ENCODE peak calls at places on chromosomes 7 and 10, in eight cellular contexts. X is Peyer's patch, P is ovary, J is body of pancreas, V is stomach, L is HepG2, Z is transverse colon, Y is A549. N is an unnamed sample.
A peak's percentile ranks its signal among the peaks of the same experiment; 100 is the strongest.

GRCh38 chr7:5598261-5598761 is 174.7 kb upstream of the TNRC18 start:
- DNase-seq in X (no peak), P (no peak), J (no peak), V (no peak), L (no peak), Z (no peak), Y (peak; percentile 44), N (no peak)

GRCh38 chr7:151632750-151633515 is 113.2 kb upstream of the RHEB start:
- DNase-seq in X (peak; percentile 84), P (peak; percentile 41), J (peak; percentile 55), V (peak; percentile 61), L (no peak), Z (peak; percentile 66), Y (no peak), N (peak; percentile 82)

GRCh38 chr7:99473315-99473596 is 566 bp downstream of the ZNF789 start:
- DNase-seq in X (no peak), P (no peak), J (peak; percentile 34), V (no peak), L (peak; percentile 76), Z (peak; percentile 26), Y (peak; percentile 64), N (no peak)

GRCh38 chr10:123424537-123424936 is 241.6 kb upstream of the GPR26 start:
- DNase-seq in X (no peak), P (no peak), J (no peak), V (no peak), L (no peak), Z (no peak), Y (no peak), N (no peak)

GRCh38 chr7:26853788-26854393 is 10.5 kb downstream of the SKAP2 start:
- DNase-seq in X (no peak), P (no peak), J (no peak), V (no peak), L (peak; percentile 14), Z (no peak), Y (peak; percentile 67), N (no peak)

GRCh38 chr7:158820656-158821055 is 8.7 kb downstream of the ESYT2 start:
- DNase-seq in X (no peak), P (no peak), J (no peak), V (no peak), L (no peak), Z (no peak), Y (no peak), N (no peak)

GRCh38 chr10:3655528-3655927 is 129.5 kb downstream of the KLF6 start:
- DNase-seq in X (no peak), P (no peak), J (no peak), V (no peak), L (no peak), Z (no peak), Y (no peak), N (no peak)

GRCh38 chr7:34584526-34584925 is 73.5 kb upstream of the NPSR1 start:
- DNase-seq in X (no peak), P (no peak), J (no peak), V (no peak), L (no peak), Z (no peak), Y (no peak), N (no peak)

GRCh38 chr7:16921644-16922257 is 40.0 kb upstream of the AGR3 start:
- DNase-seq in X (no peak), P (no peak), J (no peak), V (peak; percentile 28), L (no peak), Z (no peak), Y (peak; percentile 82), N (no peak)

GRCh38 chr7:17599733-17600685 is 301.6 kb downstream of the AHR start:
- DNase-seq in X (no peak), P (no peak), J (no peak), V (no peak), L (peak; percentile 45), Z (no peak), Y (peak; percentile 84), N (no peak)

GRCh38 chr7:48964074-48964473 is 39.7 kb downstream of the CDC14C start:
- DNase-seq in X (no peak), P (no peak), J (peak; percentile 42), V (no peak), L (no peak), Z (no peak), Y (no peak), N (no peak)

GRCh38 chr10:58813573-58813972 is 300.9 kb downstream of the BICC1 start:
- DNase-seq in X (no peak), P (no peak), J (no peak), V (no peak), L (peak; percentile 73), Z (no peak), Y (no peak), N (no peak)

GRCh38 chr10:119383174-119383856 is 159.2 kb downstream of the RGS10 start:
- DNase-seq in X (no peak), P (no peak), J (no peak), V (no peak), L (no peak), Z (no peak), Y (no peak), N (no peak)

GRCh38 chr10:132230557-132231210 is 43.9 kb downstream of the DPYSL4 start:
- DNase-seq in X (no peak), P (no peak), J (no peak), V (no peak), L (no peak), Z (no peak), Y (no peak), N (no peak)

DNA sequence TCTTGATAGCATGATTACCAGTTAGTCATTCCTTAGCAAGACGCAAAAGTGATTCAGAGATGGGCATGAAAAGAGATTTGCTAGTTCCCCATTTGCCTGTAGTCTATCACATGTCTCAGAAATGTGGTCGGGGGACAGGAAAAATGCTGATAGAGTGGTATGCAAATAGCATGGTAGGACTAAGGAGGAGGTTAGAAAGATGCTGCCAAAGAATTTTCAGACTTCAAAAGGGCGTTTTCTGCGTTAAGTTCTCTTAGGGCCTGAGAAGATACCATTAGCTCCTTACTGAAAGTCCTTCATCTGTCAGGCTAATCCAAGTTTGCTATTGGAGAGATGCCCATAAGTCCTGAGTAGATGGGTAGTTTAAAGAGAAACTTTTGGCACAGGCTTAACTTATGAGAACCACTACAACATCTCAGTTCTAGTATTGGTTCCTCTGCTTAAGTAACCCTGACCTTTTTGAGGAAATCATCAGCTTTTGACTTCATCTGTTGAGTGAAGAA is 2.7 kb downstream of the CALD1 start:
- DNase-seq in X (no peak), P (no peak), J (no peak), V (no peak), L (no peak), Z (no peak), Y (no peak), N (no peak)
- H3K27ac ChIP-seq in X (peak overlapping the region; percentile 15), P (peak overlapping the region; percentile 82), J (no peak overlapping the region), V (peak overlapping the region; percentile 79), L (no peak overlapping the region), Z (peak overlapping the region; percentile 91), Y (no peak overlapping the region), N (peak overlapping the region; percentile 85)

GRCh38 chr7:2510130-2510776 is 9.3 kb upstream of the LFNG start:
- DNase-seq in X (peak; percentile 54), P (no peak), J (no peak), V (no peak), L (no peak), Z (no peak), Y (no peak), N (no peak)

GRCh38 chr7:2509298-2509906 is 10.2 kb upstream of the LFNG start:
- DNase-seq in X (no peak), P (no peak), J (no peak), V (no peak), L (no peak), Z (no peak), Y (no peak), N (no peak)

GRCh38 chr7:2507208-2507916 is 12.2 kb upstream of the LFNG start:
- DNase-seq in X (no peak), P (no peak), J (no peak), V (no peak), L (no peak), Z (no peak), Y (no peak), N (no peak)

GRCh38 chr7:2508327-2509231 is 11.0 kb upstream of the LFNG start:
- DNase-seq in X (peak; percentile 94), P (no peak), J (peak; percentile 55), V (no peak), L (no peak), Z (peak; percentile 71), Y (no peak), N (peak; percentile 82)

DNA sequence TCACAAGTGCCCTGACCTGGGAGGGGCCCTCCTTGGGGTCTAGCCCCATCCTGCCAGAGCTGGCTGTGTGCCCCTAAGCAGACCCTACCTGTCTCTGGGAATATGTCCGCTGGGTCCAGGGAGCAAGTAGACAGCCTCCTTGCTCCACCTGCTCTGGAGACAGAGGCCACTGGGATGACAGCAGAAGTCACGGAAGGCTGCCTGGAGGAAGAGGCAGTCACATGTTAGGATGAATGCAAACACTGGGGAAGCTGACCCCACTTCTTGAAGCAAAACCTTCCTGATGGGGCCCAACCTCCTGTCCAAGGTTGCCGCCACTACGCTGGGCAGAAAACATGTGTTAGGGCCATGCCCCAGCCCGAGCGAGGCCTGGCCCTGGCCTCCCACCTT is 11.7 kb upstream of the LFNG start:
- DNase-seq in X (no peak), P (no peak), J (no peak), V (no peak), L (no peak), Z (no peak), Y (no peak), N (no peak)
- H3K4me3 ChIP-seq in X (no peak overlapping the region), P (no peak overlapping the region), J (no peak overlapping the region), V (no peak overlapping the region), L (no peak overlapping the region), Z (no peak overlapping the region), Y (no peak overlapping the region), N (no peak overlapping the region)

DNA sequence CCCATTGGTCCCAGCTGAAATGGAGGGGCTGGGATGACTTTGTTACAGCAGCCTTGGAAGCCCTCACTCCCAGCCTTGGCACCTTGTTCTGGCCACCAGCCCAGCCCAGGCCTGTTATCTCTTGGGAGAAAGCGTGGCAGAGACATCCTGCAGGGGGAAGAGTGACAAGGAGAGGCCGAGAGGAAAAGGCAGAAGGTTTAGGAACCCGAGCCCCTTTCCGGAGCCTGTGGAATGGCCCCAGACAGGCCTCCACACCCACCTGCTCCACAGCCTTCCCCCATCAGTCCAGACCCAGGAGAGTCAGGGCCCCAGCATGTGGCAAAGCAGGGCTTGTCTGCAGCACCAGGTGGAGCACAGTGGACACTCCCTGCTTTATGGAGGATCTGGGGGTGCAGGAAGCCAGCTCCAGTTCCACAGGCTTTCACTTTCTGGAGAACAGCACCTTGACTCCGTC is 24.1 kb upstream of the TRIM8 start:
- DNase-seq in X (no peak), P (no peak), J (no peak), V (no peak), L (no peak), Z (peak; percentile 49), Y (no peak), N (peak; percentile 72)
- TF ChIP-seq POLR2A in X (no peak), P (no peak), J (no peak), V (no peak), L (no peak), Z (no peak), Y (no peak), N (no peak)

DNA sequence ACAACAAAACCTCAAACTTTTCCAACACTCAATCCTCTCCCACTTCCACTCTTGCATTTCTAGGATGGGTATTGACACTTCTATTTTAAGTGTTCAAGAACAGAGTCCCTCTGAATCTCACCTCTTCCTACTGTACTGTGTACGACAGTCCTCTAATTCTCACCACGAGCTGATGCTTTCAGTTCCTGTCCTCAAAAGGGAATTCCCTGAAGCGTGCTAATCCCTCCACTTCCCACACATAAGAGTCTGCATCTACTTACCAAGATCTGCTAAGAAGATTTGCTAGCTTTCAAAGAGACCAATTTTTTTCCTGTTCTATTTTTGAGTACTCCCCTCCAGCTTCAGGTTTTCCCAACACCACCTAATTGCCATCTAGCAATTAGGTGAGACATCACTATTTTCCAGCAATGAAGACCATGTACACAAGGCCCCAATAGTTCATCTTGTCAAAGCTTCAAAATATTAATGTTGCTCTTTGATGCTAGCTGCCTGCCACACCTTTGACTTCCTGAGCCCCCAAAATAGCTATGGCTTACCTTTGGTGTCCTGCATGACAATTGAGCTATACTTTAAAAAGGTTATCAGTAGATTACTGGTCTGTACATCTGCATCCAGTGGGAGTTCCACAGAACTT is 54.4 kb downstream of the ARMH3 start:
- DNase-seq in X (peak; percentile 50), P (no peak), J (no peak), V (no peak), L (no peak), Z (no peak), Y (no peak), N (no peak)
- H3K27ac ChIP-seq in X (no peak overlapping the region), P (no peak overlapping the region), J (no peak overlapping the region), V (no peak overlapping the region), L (no peak overlapping the region), Z (no peak overlapping the region), Y (no peak overlapping the region), N (no peak overlapping the region)

N was measured in heart left ventricle.